ENCODE peak calls at places on chromosomes 7 and 10, in eight cellular contexts. One of them, this sample, is unnamed.

GRCh38 chr7:25897261-25897782 is 254.7 kb upstream of the NFE2L3 start:
- DNase-seq in nephron progenitor cell: no peak
- DNase-seq in activated T-cell treated with anti-CD3 and anti-CD28 coated beads, Interleukin-2, amount 50 U/mL, for 72 hours: no peak
- DNase-seq in globus pallidus: no peak
- DNase-seq in stimulated activated CD8-positive, alpha-beta memory T cell treated with anti-CD3 and anti-CD28 coated beads, Interleukin-4, amount 100 ng/mL, for 24 hours: no peak
- DNase-seq in fibroblast of lung: no peak
- DNase-seq in AML-193: peak
- DNase-seq in Daoy: no peak
- DNase-seq in this sample: no peak

GRCh38 chr7:33590902-33591301 is 314.4 kb upstream of the BMPER start:
- DNase-seq in activated T-cell treated with anti-CD3 and anti-CD28 coated beads, Interleukin-2, amount 50 U/mL, for 72 hours: no peak
- DNase-seq in Daoy: peak
- DNase-seq in globus pallidus: no peak
- DNase-seq in nephron progenitor cell: no peak
- DNase-seq in AML-193: no peak
- DNase-seq in fibroblast of lung: peak
- DNase-seq in stimulated activated CD8-positive, alpha-beta memory T cell treated with anti-CD3 and anti-CD28 coated beads, Interleukin-4, amount 100 ng/mL, for 24 hours: no peak
- DNase-seq in this sample: peak

GRCh38 chr10:22690614-22691431 is 23.6 kb downstream of the PIP4K2A start:
- DNase-seq in stimulated activated CD8-positive, alpha-beta memory T cell treated with anti-CD3 and anti-CD28 coated beads, Interleukin-4, amount 100 ng/mL, for 24 hours: no peak
- DNase-seq in globus pallidus: no peak
- DNase-seq in fibroblast of lung: peak
- DNase-seq in Daoy: no peak
- DNase-seq in AML-193: peak
- DNase-seq in nephron progenitor cell: no peak
- DNase-seq in activated T-cell treated with anti-CD3 and anti-CD28 coated beads, Interleukin-2, amount 50 U/mL, for 72 hours: no peak
- DNase-seq in this sample: no peak

GRCh38 chr7:74013539-74014272 is 14.3 kb upstream of the ELN start:
- DNase-seq in AML-193: no peak
- DNase-seq in activated T-cell treated with anti-CD3 and anti-CD28 coated beads, Interleukin-2, amount 50 U/mL, for 72 hours: no peak
- DNase-seq in Daoy: peak
- DNase-seq in stimulated activated CD8-positive, alpha-beta memory T cell treated with anti-CD3 and anti-CD28 coated beads, Interleukin-4, amount 100 ng/mL, for 24 hours: no peak
- DNase-seq in nephron progenitor cell: no peak
- DNase-seq in globus pallidus: peak
- DNase-seq in fibroblast of lung: no peak
- DNase-seq in this sample: no peak

GRCh38 chr7:148916186-148916585 is 32.1 kb upstream of the EZH2 start:
- DNase-seq in fibroblast of lung: peak
- DNase-seq in activated T-cell treated with anti-CD3 and anti-CD28 coated beads, Interleukin-2, amount 50 U/mL, for 72 hours: no peak
- DNase-seq in AML-193: no peak
- DNase-seq in stimulated activated CD8-positive, alpha-beta memory T cell treated with anti-CD3 and anti-CD28 coated beads, Interleukin-4, amount 100 ng/mL, for 24 hours: no peak
- DNase-seq in globus pallidus: no peak
- DNase-seq in nephron progenitor cell: no peak
- DNase-seq in Daoy: peak
- DNase-seq in this sample: no peak

GRCh38 chr7:93921607-93922446 is at the start of gene GNG11:
- DNase-seq in nephron progenitor cell: peak
- DNase-seq in stimulated activated CD8-positive, alpha-beta memory T cell treated with anti-CD3 and anti-CD28 coated beads, Interleukin-4, amount 100 ng/mL, for 24 hours: peak
- DNase-seq in fibroblast of lung: peak
- DNase-seq in globus pallidus: peak
- DNase-seq in Daoy: peak
- DNase-seq in activated T-cell treated with anti-CD3 and anti-CD28 coated beads, Interleukin-2, amount 50 U/mL, for 72 hours: peak
- DNase-seq in AML-193: no peak
- DNase-seq in this sample: peak

GRCh38 chr7:135825406-135825805 is 76.8 kb upstream of the FAM180A start:
- DNase-seq in stimulated activated CD8-positive, alpha-beta memory T cell treated with anti-CD3 and anti-CD28 coated beads, Interleukin-4, amount 100 ng/mL, for 24 hours: no peak
- DNase-seq in nephron progenitor cell: no peak
- DNase-seq in AML-193: no peak
- DNase-seq in activated T-cell treated with anti-CD3 and anti-CD28 coated beads, Interleukin-2, amount 50 U/mL, for 72 hours: no peak
- DNase-seq in fibroblast of lung: no peak
- DNase-seq in Daoy: peak
- DNase-seq in globus pallidus: no peak
- DNase-seq in this sample: peak

GRCh38 chr7:51366930-51367613 is 50.5 kb upstream of the COBL start:
- DNase-seq in activated T-cell treated with anti-CD3 and anti-CD28 coated beads, Interleukin-2, amount 50 U/mL, for 72 hours: peak
- DNase-seq in AML-193: peak
- DNase-seq in globus pallidus: peak
- DNase-seq in nephron progenitor cell: peak
- DNase-seq in Daoy: peak
- DNase-seq in fibroblast of lung: peak
- DNase-seq in stimulated activated CD8-positive, alpha-beta memory T cell treated with anti-CD3 and anti-CD28 coated beads, Interleukin-4, amount 100 ng/mL, for 24 hours: no peak
- DNase-seq in this sample: peak

GRCh38 chr10:4532467-4532866 is 293.5 kb upstream of the AKR1E2 start:
- DNase-seq in stimulated activated CD8-positive, alpha-beta memory T cell treated with anti-CD3 and anti-CD28 coated beads, Interleukin-4, amount 100 ng/mL, for 24 hours: no peak
- DNase-seq in Daoy: no peak
- DNase-seq in fibroblast of lung: peak
- DNase-seq in activated T-cell treated with anti-CD3 and anti-CD28 coated beads, Interleukin-2, amount 50 U/mL, for 72 hours: no peak
- DNase-seq in globus pallidus: no peak
- DNase-seq in nephron progenitor cell: no peak
- DNase-seq in AML-193: no peak
- DNase-seq in this sample: peak

GRCh38 chr7:29192811-29193210 is 1.8 kb upstream of the CHN2 start:
- DNase-seq in fibroblast of lung: no peak
- DNase-seq in activated T-cell treated with anti-CD3 and anti-CD28 coated beads, Interleukin-2, amount 50 U/mL, for 72 hours: no peak
- DNase-seq in Daoy: no peak
- DNase-seq in AML-193: no peak
- DNase-seq in globus pallidus: no peak
- DNase-seq in stimulated activated CD8-positive, alpha-beta memory T cell treated with anti-CD3 and anti-CD28 coated beads, Interleukin-4, amount 100 ng/mL, for 24 hours: no peak
- DNase-seq in nephron progenitor cell: no peak
- DNase-seq in this sample: no peak

GRCh38 chr7:132472463-132473120 is 103.7 kb downstream of the PLXNA4 start:
- DNase-seq in nephron progenitor cell: peak
- DNase-seq in fibroblast of lung: peak
- DNase-seq in globus pallidus: no peak
- DNase-seq in stimulated activated CD8-positive, alpha-beta memory T cell treated with anti-CD3 and anti-CD28 coated beads, Interleukin-4, amount 100 ng/mL, for 24 hours: no peak
- DNase-seq in AML-193: no peak
- DNase-seq in activated T-cell treated with anti-CD3 and anti-CD28 coated beads, Interleukin-2, amount 50 U/mL, for 72 hours: no peak
- DNase-seq in Daoy: peak
- DNase-seq in this sample: peak

GRCh38 chr7:44283381-44284211 is 41.8 kb downstream of the CAMK2B start:
- DNase-seq in nephron progenitor cell: peak
- DNase-seq in activated T-cell treated with anti-CD3 and anti-CD28 coated beads, Interleukin-2, amount 50 U/mL, for 72 hours: no peak
- DNase-seq in AML-193: no peak
- DNase-seq in stimulated activated CD8-positive, alpha-beta memory T cell treated with anti-CD3 and anti-CD28 coated beads, Interleukin-4, amount 100 ng/mL, for 24 hours: no peak
- DNase-seq in globus pallidus: peak
- DNase-seq in fibroblast of lung: no peak
- DNase-seq in Daoy: no peak
- DNase-seq in this sample: no peak

GRCh38 chr10:80202934-80203834 is 2.2 kb downstream of the ANXA11 start:
- DNase-seq in nephron progenitor cell: peak
- DNase-seq in fibroblast of lung: peak
- DNase-seq in activated T-cell treated with anti-CD3 and anti-CD28 coated beads, Interleukin-2, amount 50 U/mL, for 72 hours: peak
- DNase-seq in stimulated activated CD8-positive, alpha-beta memory T cell treated with anti-CD3 and anti-CD28 coated beads, Interleukin-4, amount 100 ng/mL, for 24 hours: peak
- DNase-seq in AML-193: peak
- DNase-seq in globus pallidus: no peak
- DNase-seq in Daoy: peak
- DNase-seq in this sample: peak

GRCh38 chr10:77012811-77013500 is 624.7 kb downstream of the KCNMA1 start:
- DNase-seq in globus pallidus: no peak
- DNase-seq in nephron progenitor cell: no peak
- DNase-seq in activated T-cell treated with anti-CD3 and anti-CD28 coated beads, Interleukin-2, amount 50 U/mL, for 72 hours: no peak
- DNase-seq in AML-193: no peak
- DNase-seq in fibroblast of lung: no peak
- DNase-seq in Daoy: no peak
- DNase-seq in stimulated activated CD8-positive, alpha-beta memory T cell treated with anti-CD3 and anti-CD28 coated beads, Interleukin-4, amount 100 ng/mL, for 24 hours: no peak
- DNase-seq in this sample: no peak

GRCh38 chr10:97336942-97337719 is 2.6 kb upstream of the FRAT2 start:
- DNase-seq in Daoy: no peak
- DNase-seq in activated T-cell treated with anti-CD3 and anti-CD28 coated beads, Interleukin-2, amount 50 U/mL, for 72 hours: no peak
- DNase-seq in AML-193: no peak
- DNase-seq in globus pallidus: no peak
- DNase-seq in nephron progenitor cell: peak
- DNase-seq in fibroblast of lung: no peak
- DNase-seq in stimulated activated CD8-positive, alpha-beta memory T cell treated with anti-CD3 and anti-CD28 coated beads, Interleukin-4, amount 100 ng/mL, for 24 hours: no peak
- DNase-seq in this sample: no peak

GRCh38 chr10:19832624-19833507 is 16.6 kb downstream of the PLXDC2 start:
- DNase-seq in AML-193: no peak
- DNase-seq in fibroblast of lung: peak
- DNase-seq in Daoy: no peak
- DNase-seq in globus pallidus: no peak
- DNase-seq in stimulated activated CD8-positive, alpha-beta memory T cell treated with anti-CD3 and anti-CD28 coated beads, Interleukin-4, amount 100 ng/mL, for 24 hours: no peak
- DNase-seq in nephron progenitor cell: peak
- DNase-seq in activated T-cell treated with anti-CD3 and anti-CD28 coated beads, Interleukin-2, amount 50 U/mL, for 72 hours: no peak
- DNase-seq in this sample: no peak

GRCh38 chr7:118224521-118224920 is at the start of gene ANKRD7:
- DNase-seq in AML-193: no peak
- DNase-seq in activated T-cell treated with anti-CD3 and anti-CD28 coated beads, Interleukin-2, amount 50 U/mL, for 72 hours: no peak
- DNase-seq in fibroblast of lung: no peak
- DNase-seq in globus pallidus: no peak
- DNase-seq in Daoy: no peak
- DNase-seq in nephron progenitor cell: no peak
- DNase-seq in stimulated activated CD8-positive, alpha-beta memory T cell treated with anti-CD3 and anti-CD28 coated beads, Interleukin-4, amount 100 ng/mL, for 24 hours: no peak
- DNase-seq in this sample: no peak

GRCh38 chr10:111299037-111299436 is 222.2 kb downstream of the ADRA2A start:
- DNase-seq in nephron progenitor cell: no peak
- DNase-seq in fibroblast of lung: no peak
- DNase-seq in activated T-cell treated with anti-CD3 and anti-CD28 coated beads, Interleukin-2, amount 50 U/mL, for 72 hours: no peak
- DNase-seq in AML-193: no peak
- DNase-seq in stimulated activated CD8-positive, alpha-beta memory T cell treated with anti-CD3 and anti-CD28 coated beads, Interleukin-4, amount 100 ng/mL, for 24 hours: no peak
- DNase-seq in globus pallidus: no peak
- DNase-seq in Daoy: no peak
- DNase-seq in this sample: no peak

GRCh38 chr10:99742240-99742639 is 10.2 kb downstream of the CUTC start:
- DNase-seq in fibroblast of lung: no peak
- DNase-seq in activated T-cell treated with anti-CD3 and anti-CD28 coated beads, Interleukin-2, amount 50 U/mL, for 72 hours: no peak
- DNase-seq in AML-193: no peak
- DNase-seq in globus pallidus: no peak
- DNase-seq in stimulated activated CD8-positive, alpha-beta memory T cell treated with anti-CD3 and anti-CD28 coated beads, Interleukin-4, amount 100 ng/mL, for 24 hours: no peak
- DNase-seq in Daoy: no peak
- DNase-seq in nephron progenitor cell: no peak
- DNase-seq in this sample: no peak

GRCh38 chr7:55073051-55073511 is 54.3 kb downstream of the EGFR start:
- DNase-seq in nephron progenitor cell: no peak
- DNase-seq in fibroblast of lung: peak
- DNase-seq in Daoy: peak
- DNase-seq in globus pallidus: no peak
- DNase-seq in AML-193: no peak
- DNase-seq in stimulated activated CD8-positive, alpha-beta memory T cell treated with anti-CD3 and anti-CD28 coated beads, Interleukin-4, amount 100 ng/mL, for 24 hours: no peak
- DNase-seq in activated T-cell treated with anti-CD3 and anti-CD28 coated beads, Interleukin-2, amount 50 U/mL, for 72 hours: no peak
- DNase-seq in this sample: peak

GRCh38 chr7:8109196-8110022 is 140.8 kb downstream of the GLCCI1 start:
- DNase-seq in nephron progenitor cell: no peak
- DNase-seq in activated T-cell treated with anti-CD3 and anti-CD28 coated beads, Interleukin-2, amount 50 U/mL, for 72 hours: no peak
- DNase-seq in fibroblast of lung: peak
- DNase-seq in globus pallidus: no peak
- DNase-seq in Daoy: peak
- DNase-seq in AML-193: no peak
- DNase-seq in stimulated activated CD8-positive, alpha-beta memory T cell treated with anti-CD3 and anti-CD28 coated beads, Interleukin-4, amount 100 ng/mL, for 24 hours: no peak
- DNase-seq in this sample: peak

GRCh38 chr7:151383638-151384351 is 26.0 kb downstream of the WDR86 start:
- DNase-seq in stimulated activated CD8-positive, alpha-beta memory T cell treated with anti-CD3 and anti-CD28 coated beads, Interleukin-4, amount 100 ng/mL, for 24 hours: no peak
- DNase-seq in activated T-cell treated with anti-CD3 and anti-CD28 coated beads, Interleukin-2, amount 50 U/mL, for 72 hours: no peak
- DNase-seq in globus pallidus: no peak
- DNase-seq in Daoy: no peak
- DNase-seq in nephron progenitor cell: no peak
- DNase-seq in AML-193: no peak
- DNase-seq in fibroblast of lung: no peak
- DNase-seq in this sample: no peak

GRCh38 chr7:92934096-92934495 is 97.7 kb upstream of the CDK6 start:
- DNase-seq in nephron progenitor cell: no peak
- DNase-seq in globus pallidus: no peak
- DNase-seq in Daoy: no peak
- DNase-seq in AML-193: no peak
- DNase-seq in stimulated activated CD8-positive, alpha-beta memory T cell treated with anti-CD3 and anti-CD28 coated beads, Interleukin-4, amount 100 ng/mL, for 24 hours: no peak
- DNase-seq in fibroblast of lung: no peak
- DNase-seq in activated T-cell treated with anti-CD3 and anti-CD28 coated beads, Interleukin-2, amount 50 U/mL, for 72 hours: no peak
- DNase-seq in this sample: no peak

GRCh38 chr10:116281780-116282179 is 8.8 kb upstream of the GFRA1 start:
- DNase-seq in nephron progenitor cell: no peak
- DNase-seq in activated T-cell treated with anti-CD3 and anti-CD28 coated beads, Interleukin-2, amount 50 U/mL, for 72 hours: no peak
- DNase-seq in fibroblast of lung: peak
- DNase-seq in Daoy: no peak
- DNase-seq in AML-193: no peak
- DNase-seq in stimulated activated CD8-positive, alpha-beta memory T cell treated with anti-CD3 and anti-CD28 coated beads, Interleukin-4, amount 100 ng/mL, for 24 hours: no peak
- DNase-seq in globus pallidus: no peak
- DNase-seq in this sample: no peak

GRCh38 chr10:12337407-12337806 is 11.9 kb upstream of the CAMK1D start:
- DNase-seq in stimulated activated CD8-positive, alpha-beta memory T cell treated with anti-CD3 and anti-CD28 coated beads, Interleukin-4, amount 100 ng/mL, for 24 hours: no peak
- DNase-seq in activated T-cell treated with anti-CD3 and anti-CD28 coated beads, Interleukin-2, amount 50 U/mL, for 72 hours: no peak
- DNase-seq in Daoy: no peak
- DNase-seq in fibroblast of lung: peak
- DNase-seq in nephron progenitor cell: no peak
- DNase-seq in globus pallidus: no peak
- DNase-seq in AML-193: no peak
- DNase-seq in this sample: no peak

GRCh38 chr7:112517487-112517886 is 36.7 kb downstream of the LSMEM1 start:
- DNase-seq in activated T-cell treated with anti-CD3 and anti-CD28 coated beads, Interleukin-2, amount 50 U/mL, for 72 hours: no peak
- DNase-seq in nephron progenitor cell: no peak
- DNase-seq in globus pallidus: no peak
- DNase-seq in Daoy: no peak
- DNase-seq in AML-193: no peak
- DNase-seq in stimulated activated CD8-positive, alpha-beta memory T cell treated with anti-CD3 and anti-CD28 coated beads, Interleukin-4, amount 100 ng/mL, for 24 hours: no peak
- DNase-seq in fibroblast of lung: no peak
- DNase-seq in this sample: no peak

GRCh38 chr7:76050545-76050944 is 2.6 kb downstream of the MDH2 start:
- DNase-seq in fibroblast of lung: no peak
- DNase-seq in AML-193: no peak
- DNase-seq in Daoy: no peak
- DNase-seq in stimulated activated CD8-positive, alpha-beta memory T cell treated with anti-CD3 and anti-CD28 coated beads, Interleukin-4, amount 100 ng/mL, for 24 hours: no peak
- DNase-seq in activated T-cell treated with anti-CD3 and anti-CD28 coated beads, Interleukin-2, amount 50 U/mL, for 72 hours: no peak
- DNase-seq in globus pallidus: no peak
- DNase-seq in nephron progenitor cell: no peak
- DNase-seq in this sample: no peak

GRCh38 chr7:137091396-137091795 is 222.9 kb downstream of the CHRM2 start:
- DNase-seq in globus pallidus: no peak
- DNase-seq in Daoy: peak
- DNase-seq in activated T-cell treated with anti-CD3 and anti-CD28 coated beads, Interleukin-2, amount 50 U/mL, for 72 hours: no peak
- DNase-seq in fibroblast of lung: peak
- DNase-seq in stimulated activated CD8-positive, alpha-beta memory T cell treated with anti-CD3 and anti-CD28 coated beads, Interleukin-4, amount 100 ng/mL, for 24 hours: no peak
- DNase-seq in AML-193: no peak
- DNase-seq in nephron progenitor cell: peak
- DNase-seq in this sample: peak

This sample was measured in HT1080.